ENCODE peak calls at places on chromosome 2, in four cellular contexts. D, C, K and I are unnamed samples.

GRCh38 chr2:7539760-7540159 is 622.5 kb downstream of the RNF144A start:
- DNase-seq in D (peak), K (no peak), C (no peak), I (peak)

GRCh38 chr2:163997466-163997865 is 261.7 kb upstream of the FIGN start:
- DNase-seq in K (no peak), D (no peak), C (no peak), I (no peak)

GRCh38 chr2:109702250-109702985 is 88.3 kb downstream of the SOWAHC start:
- DNase-seq in C (peak), D (no peak), K (no peak), I (peak)

GRCh38 chr2:128756372-128756730 is 437.7 kb upstream of the HS6ST1 start:
- DNase-seq in D (no peak), C (no peak), K (no peak), I (peak)

GRCh38 chr2:31049913-31050588 is 88.2 kb downstream of the GALNT14 start:
- DNase-seq in C (no peak), D (no peak), K (no peak), I (no peak)

GRCh38 chr2:54100772-54101171 is 14.6 kb upstream of the ACYP2 start:
- DNase-seq in C (no peak), D (no peak), K (no peak), I (no peak)

GRCh38 chr2:9219027-9219445 is 12.4 kb downstream of the ASAP2 start:
- DNase-seq in C (peak), D (no peak), K (no peak), I (peak)

GRCh38 chr2:235032949-235033348 is 81.1 kb downstream of the SH3BP4 start:
- DNase-seq in K (no peak), C (no peak), D (no peak), I (no peak)

GRCh38 chr2:113124984-113125855 is 2.2 kb upstream of the IL1RN start:
- DNase-seq in C (no peak), K (peak), D (no peak), I (peak)

GRCh38 chr2:238285653-238286082 is 2.7 kb downstream of the PER2 start:
- DNase-seq in D (peak), K (peak), C (peak), I (peak)

GRCh38 chr2:29206941-29207340 is 91.7 kb downstream of the CLIP4 start:
- DNase-seq in C (no peak), D (peak), K (no peak), I (no peak)

GRCh38 chr2:157587576-157587975 is 41.1 kb downstream of the ACVR1C start:
- DNase-seq in C (no peak), K (no peak), D (peak), I (no peak)

GRCh38 chr2:41830600-41830999 is 217.2 kb upstream of the PKDCC start:
- DNase-seq in C (no peak), K (no peak), D (peak), I (no peak)

GRCh38 chr2:171404258-171404657 is 29.5 kb downstream of the METTL8 start:
- DNase-seq in C (peak), K (peak), D (no peak), I (peak)

GRCh38 chr2:121173806-121174205 is 111.2 kb downstream of the TFCP2L1 start:
- DNase-seq in K (no peak), C (no peak), D (no peak), I (no peak)

GRCh38 chr2:168086805-168087204 is 160.6 kb downstream of the STK39 start:
- DNase-seq in K (no peak), C (no peak), D (no peak), I (no peak)

GRCh38 chr2:14125561-14125960 is 507.0 kb upstream of the LRATD1 start:
- DNase-seq in C (no peak), K (no peak), D (no peak), I (no peak)

GRCh38 chr2:72827999-72828646 is 2.3 kb upstream of the EXOC6B start:
- DNase-seq in K (peak), D (peak), C (peak), I (peak)

GRCh38 chr2:235394278-235394828 is 99.5 kb upstream of the AGAP1 start:
- DNase-seq in C (peak), K (peak), D (peak), I (peak)

GRCh38 chr2:206616141-206616540 is 26.1 kb upstream of the FAM237A start:
- DNase-seq in C (peak), K (no peak), D (no peak), I (peak)

DNA sequence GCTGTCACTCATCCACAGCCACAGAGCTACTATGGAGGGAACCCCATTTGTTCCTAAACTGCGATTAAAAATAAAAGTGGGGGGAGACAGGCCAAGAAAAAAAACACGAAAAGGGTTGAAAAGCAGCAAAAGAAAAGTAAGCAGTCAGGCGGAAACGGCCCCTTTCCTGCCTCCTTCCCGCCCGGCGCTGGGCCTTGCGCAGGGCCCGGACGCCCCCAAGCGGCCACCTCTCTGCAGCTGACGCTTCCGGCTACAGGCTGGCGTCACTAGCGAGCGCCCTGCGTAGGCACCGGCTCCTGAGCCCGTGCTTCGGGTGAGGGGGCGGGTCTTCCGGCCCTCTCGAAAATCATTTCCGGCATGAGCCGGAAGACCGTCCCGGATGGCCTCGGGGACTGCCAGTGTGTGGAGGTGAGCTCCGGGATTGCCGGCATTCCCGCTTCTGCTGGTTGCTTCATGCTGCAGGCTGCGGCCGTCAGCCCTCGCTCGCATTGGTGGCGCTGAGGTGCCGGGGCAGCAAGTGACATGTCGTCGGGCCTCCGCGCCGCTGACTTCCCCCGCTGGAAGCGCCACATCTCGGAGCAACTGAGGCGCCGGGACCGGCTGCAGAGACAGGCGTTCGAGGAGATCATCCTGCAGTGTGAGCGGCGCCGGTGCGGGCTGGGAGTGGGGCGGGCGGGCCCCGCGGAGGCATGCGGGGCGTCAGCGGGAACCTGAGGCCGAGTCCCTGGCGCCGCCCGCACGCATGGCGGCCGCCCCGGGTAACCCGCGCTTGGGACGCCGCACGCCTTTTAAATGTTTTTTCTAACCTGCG is at the start of gene ATG16L1:
- DNase-seq in C (peak), K (peak), D (peak), I (peak)
- H4K8ac ChIP-seq in C (peak), K (peak), D (peak), I (peak)

GRCh38 chr2:240818543-240819403 is 1.2 kb downstream of the KIF1A start:
- DNase-seq in D (peak), K (no peak), C (no peak), I (no peak)

GRCh38 chr2:240820607-240821428 is 799 bp upstream of the KIF1A start:
- DNase-seq in C (no peak), K (no peak), D (peak), I (no peak)

GRCh38 chr2:240818293-240818542 is 1.8 kb downstream of the KIF1A start:
- DNase-seq in C (no peak), D (no peak), K (no peak), I (no peak)

GRCh38 chr2:240820014-240820606 is at the start of gene KIF1A:
- DNase-seq in D (peak), C (no peak), K (no peak), I (no peak)

DNA sequence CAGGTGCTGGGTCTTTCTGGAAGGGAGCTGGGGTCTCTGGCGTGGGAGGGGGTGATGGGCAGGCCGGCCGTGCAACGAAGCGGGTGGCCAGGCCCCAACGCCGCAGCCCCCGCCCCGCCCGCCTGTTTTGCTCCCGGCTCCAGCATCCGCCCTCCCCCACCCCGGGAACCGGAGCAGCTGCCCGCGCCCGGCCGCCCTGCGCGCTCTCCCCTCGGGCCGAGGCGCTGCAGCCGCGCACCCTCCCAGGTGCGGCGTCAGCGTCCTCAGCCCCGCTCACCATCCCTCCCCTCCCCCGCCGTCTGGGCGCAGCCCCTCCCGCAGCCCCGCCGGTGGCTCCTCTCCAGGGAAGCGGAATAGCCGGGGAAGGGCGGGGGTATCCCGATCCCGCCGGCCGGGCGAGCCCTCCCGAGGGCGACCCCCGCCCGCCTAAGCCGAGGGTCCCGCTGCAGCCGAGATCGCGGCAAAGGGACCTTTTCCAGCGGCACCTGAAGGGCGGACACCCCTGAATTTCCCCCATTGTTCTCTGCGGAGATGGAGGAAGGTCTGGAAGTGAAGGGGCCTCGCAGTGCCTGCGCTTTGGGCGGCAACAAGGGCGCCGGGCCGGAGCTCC is 510 bp downstream of the KIF1A start:
- DNase-seq in C (no peak), D (peak), K (no peak), I (no peak)
- H2AK5ac ChIP-seq in C (no peak), D (no peak), K (no peak), I (no peak)

DNA sequence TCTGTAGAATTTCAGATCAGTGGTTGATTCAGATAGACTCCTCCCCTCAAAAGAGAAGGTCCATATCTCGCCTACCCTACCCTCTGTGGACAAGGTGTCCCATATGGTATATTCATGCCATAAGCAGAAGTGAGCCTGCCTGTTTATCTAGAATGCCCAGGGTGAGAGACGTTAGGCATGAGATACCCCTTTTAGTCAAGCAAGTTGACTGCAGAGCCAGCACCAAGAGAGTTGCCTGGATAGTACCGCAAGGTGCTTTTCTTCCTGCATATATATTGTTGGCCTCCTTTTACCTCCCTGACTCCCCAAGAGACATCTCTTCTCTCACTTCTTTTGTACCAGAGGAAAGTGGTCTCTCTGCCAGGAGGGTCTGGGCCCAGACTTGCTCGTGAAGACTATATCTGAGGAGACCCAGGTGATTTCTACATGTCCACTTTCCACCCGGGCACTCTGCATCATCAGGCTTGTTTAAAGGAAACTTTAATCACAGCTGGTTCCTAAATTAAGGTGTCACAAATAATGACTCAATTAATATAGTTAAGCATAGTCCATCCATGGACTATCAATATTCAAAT is 4.0 kb downstream of the ITGA4 start:
- DNase-seq in C (no peak), K (no peak), D (no peak), I (no peak)
- H3K27ac ChIP-seq in C (no peak), K (no peak), D (no peak), I (no peak)

GRCh38 chr2:126885701-126886121 is 13.0 kb upstream of the TEX51 start:
- DNase-seq in C (peak), D (no peak), K (no peak), I (no peak)

GRCh38 chr2:126886906-126887280 is 11.8 kb upstream of the TEX51 start:
- DNase-seq in K (no peak), D (no peak), C (no peak), I (no peak)

GRCh38 chr2:126884861-126885481 is 13.7 kb upstream of the TEX51 start:
- DNase-seq in K (no peak), C (no peak), D (no peak), I (no peak)

GRCh38 chr2:126887506-126887905 is 11.2 kb upstream of the TEX51 start:
- DNase-seq in D (no peak), K (no peak), C (no peak), I (no peak)

GRCh38 chr2:126886201-126886905 is 12.3 kb upstream of the TEX51 start:
- DNase-seq in K (no peak), D (peak), C (peak), I (peak)
- H4K8ac ChIP-seq in K (peak), D (no peak), C (no peak), I (peak)

GRCh38 chr2:159904565-159905281 is 106.7 kb upstream of the CD302 start:
- DNase-seq in C (no peak), D (peak), K (peak), I (no peak)

GRCh38 chr2:159903404-159904126 is 105.6 kb upstream of the CD302 start:
- DNase-seq in C (no peak), K (no peak), D (no peak), I (no peak)

GRCh38 chr2:159902722-159903121 is 104.7 kb upstream of the CD302 start:
- DNase-seq in K (no peak), C (no peak), D (no peak), I (no peak)

GRCh38 chr2:159905901-159906300 is 107.9 kb upstream of the CD302 start:
- DNase-seq in C (no peak), D (no peak), K (no peak), I (no peak)

GRCh38 chr2:159904127-159904564 is 106.1 kb upstream of the CD302 start:
- DNase-seq in C (no peak), D (no peak), K (peak), I (no peak)
- H2AK5ac ChIP-seq in C (no peak), D (no peak), K (no peak), I (no peak)

GRCh38 chr2:200209030-200209429 is 97.5 kb upstream of the SPATS2L start:
- DNase-seq in C (no peak), D (no peak), K (no peak), I (no peak)

GRCh38 chr2:200199576-200200263 is 106.8 kb upstream of the SPATS2L start:
- DNase-seq in C (no peak), K (no peak), D (peak), I (no peak)

GRCh38 chr2:200208041-200208440 is 98.5 kb upstream of the SPATS2L start:
- DNase-seq in K (no peak), C (no peak), D (no peak), I (no peak)

GRCh38 chr2:200199005-200199404 is 107.5 kb upstream of the SPATS2L start:
- DNase-seq in C (no peak), D (no peak), K (no peak), I (no peak)

DNA sequence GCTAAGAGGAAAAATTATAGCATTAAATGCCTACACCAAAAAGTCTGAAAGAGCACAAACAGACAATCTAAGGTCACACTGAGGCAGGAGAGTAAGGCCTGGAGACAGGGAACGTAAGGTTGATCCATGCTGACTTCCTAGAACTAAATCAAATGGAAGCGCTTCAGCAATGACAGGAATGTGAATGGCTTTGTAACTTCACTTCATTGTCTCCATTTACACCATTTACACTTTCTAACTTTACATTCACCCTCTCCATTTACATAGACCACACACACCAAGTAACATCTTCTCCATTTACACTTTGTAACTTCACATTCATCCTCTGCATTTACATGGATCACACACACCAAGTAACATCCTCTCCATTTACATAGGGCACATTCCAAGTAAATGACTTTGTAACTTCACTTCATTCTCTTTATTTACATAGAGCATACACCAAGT is 103.1 kb upstream of the SPATS2L start:
- DNase-seq in D (peak), K (no peak), C (peak), I (peak)
- H3K27ac ChIP-seq in D (peak), K (no peak), C (no peak), I (no peak)

GRCh38 chr2:75456825-75457224 is 103.9 kb downstream of the EVA1A start:
- DNase-seq in K (no peak), C (no peak), D (peak), I (no peak)

GRCh38 chr2:75453696-75454095 is 107.0 kb downstream of the EVA1A start:
- DNase-seq in K (no peak), D (no peak), C (no peak), I (no peak)

GRCh38 chr2:75458201-75458600 is 102.5 kb downstream of the EVA1A start:
- DNase-seq in C (no peak), K (no peak), D (no peak), I (no peak)

GRCh38 chr2:75456111-75456510 is 104.6 kb downstream of the EVA1A start:
- DNase-seq in D (no peak), C (no peak), K (no peak), I (no peak)

DNA sequence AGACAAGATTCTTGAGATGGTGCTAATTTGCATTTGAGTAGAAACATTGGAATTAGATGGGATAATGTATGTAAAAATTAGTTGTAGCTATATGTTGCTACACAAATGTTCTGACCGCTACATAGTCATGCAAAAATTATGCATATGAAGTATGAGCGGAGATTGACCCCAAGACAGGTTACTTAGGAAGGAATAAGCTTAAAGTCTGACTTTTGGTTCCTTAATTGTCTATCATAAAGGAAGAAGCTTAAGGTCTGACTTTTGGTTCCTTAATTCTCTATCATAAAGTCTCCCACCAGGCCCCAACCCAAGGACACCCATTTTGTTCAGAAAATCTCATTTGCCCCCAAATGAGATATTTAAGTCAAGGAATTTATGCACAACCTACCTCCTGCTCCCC is 106.5 kb downstream of the EVA1A start:
- DNase-seq in D (no peak), C (no peak), K (no peak), I (no peak)
- H4K8ac ChIP-seq in D (no peak), C (no peak), K (no peak), I (no peak)

GRCh38 chr2:95698166-95698565 is 106.4 kb downstream of the TRIM43 start:
- DNase-seq in K (peak), D (no peak), C (peak), I (no peak)

GRCh38 chr2:95695613-95696012 is 103.8 kb downstream of the TRIM43 start:
- DNase-seq in D (no peak), C (no peak), K (no peak), I (no peak)

GRCh38 chr2:95699201-95699600 is 107.4 kb downstream of the TRIM43 start:
- DNase-seq in C (no peak), D (no peak), K (no peak), I (no peak)

DNA sequence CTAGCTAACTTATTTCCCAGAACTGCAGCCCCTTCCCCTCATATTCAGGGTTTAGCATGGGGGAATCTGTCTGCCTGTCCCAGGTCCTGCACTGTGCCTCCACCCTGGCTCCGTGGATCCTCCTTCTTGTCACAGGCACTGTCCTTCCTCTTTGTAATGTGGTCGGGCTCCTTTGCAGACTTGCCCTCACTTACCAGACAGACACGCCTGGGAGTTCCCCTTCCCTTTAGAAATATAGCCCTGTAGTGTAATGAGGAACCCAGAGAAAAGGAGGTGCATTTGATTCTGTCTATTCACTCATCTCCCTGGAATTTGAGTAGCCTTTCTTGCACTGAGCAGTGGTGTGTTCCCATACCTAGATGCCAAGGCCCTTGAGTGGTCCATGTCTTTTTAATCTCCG is 108.8 kb downstream of the TRIM43 start:
- DNase-seq in K (no peak), D (no peak), C (no peak), I (no peak)
- H2AK5ac ChIP-seq in K (no peak), D (no peak), C (no peak), I (no peak)

DNA sequence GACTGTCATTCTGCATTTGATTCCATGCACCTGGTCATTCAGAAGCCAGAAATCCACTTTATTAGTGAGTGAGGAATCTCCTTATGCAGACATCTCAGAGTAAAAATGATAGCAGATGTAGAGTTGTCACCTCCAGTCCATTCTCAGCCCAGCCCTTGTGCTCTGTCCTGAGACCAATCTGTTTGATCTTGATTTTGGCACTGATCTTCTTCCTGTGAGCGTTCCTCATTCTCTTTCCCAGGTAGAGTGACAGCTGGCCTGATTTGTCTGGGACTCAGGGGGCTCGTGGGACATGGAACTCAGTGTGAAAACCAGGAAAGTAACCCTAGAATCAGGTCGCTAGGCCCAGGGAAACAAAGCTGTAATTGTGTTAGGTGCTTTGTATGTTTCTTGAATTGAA is 8.9 kb downstream of the ARHGAP25 start:
- DNase-seq in D (no peak), K (no peak), C (no peak), I (no peak)
- H3K27ac ChIP-seq in D (no peak), K (no peak), C (no peak), I (no peak)